ENCODE peak calls at places on chromosomes 13 and 19, in four cellular contexts. X is lower leg skin, E is transverse colon, F is tibial nerve. N is an unnamed sample.

GRCh38 chr13:72960114-72960513 is 98.7 kb upstream of the KLF5 start:
- DNase-seq in X (no peak), E (no peak), F (no peak), N (no peak)

GRCh38 chr13:25462301-25463125 is 90.7 kb downstream of the ATP8A2 start:
- DNase-seq in X (no peak), E (no peak), F (no peak), N (no peak)

GRCh38 chr19:12864143-12864542 is 17.1 kb downstream of the DNASE2 start:
- DNase-seq in X (no peak), E (no peak), F (no peak), N (no peak)

GRCh38 chr13:96100457-96101220 is 10.7 kb downstream of the HS6ST3 start:
- DNase-seq in X (no peak), E (no peak), F (no peak), N (no peak)

GRCh38 chr19:10513223-10513622 is 4.0 kb downstream of the S1PR5 start:
- DNase-seq in X (no peak), E (no peak), F (no peak), N (no peak)

GRCh38 chr19:16127776-16128371 is 15.6 kb upstream of the HSH2D start:
- DNase-seq in X (no peak), E (no peak), F (no peak), N (no peak)

GRCh38 chr19:49890349-49891311 is 6.1 kb downstream of the IL4I1 start:
- DNase-seq in X (no peak), E (peak), F (no peak), N (peak)

GRCh38 chr19:49431330-49431749 is 6.2 kb downstream of the GFY start:
- DNase-seq in X (no peak), E (no peak), F (no peak), N (no peak)

GRCh38 chr19:46670874-46671273 is 9.9 kb upstream of the DACT3 start:
- DNase-seq in X (no peak), E (no peak), F (no peak), N (no peak)

GRCh38 chr13:44170731-44171130 is 202.9 kb upstream of the SERP2 start:
- DNase-seq in X (no peak), E (no peak), F (no peak), N (no peak)

GRCh38 chr13:46716821-46717220 is 80.1 kb downstream of the ESD start:
- DNase-seq in X (no peak), E (no peak), F (no peak), N (no peak)

GRCh38 chr13:46339035-46339666 is 47.9 kb downstream of the RUBCNL start:
- DNase-seq in X (no peak), E (peak), F (no peak), N (peak)

GRCh38 chr19:3034845-3035541 is 5.9 kb upstream of the TLE2 start:
- DNase-seq in X (no peak), E (peak), F (no peak), N (no peak)

GRCh38 chr13:99386911-99387788 is 80.0 kb upstream of the GPR183 start:
- DNase-seq in X (peak), E (peak), F (no peak), N (peak)

GRCh38 chr19:662207-662961 is 630 bp downstream of the RNF126 start:
- DNase-seq in X (no peak), E (peak), F (no peak), N (peak)
- TF ChIP-seq POLR2A in X (no peak), E (peak), F (no peak), N (no peak)

GRCh38 chr19:58261968-58262921 is 16.5 kb upstream of the ZNF8 start:
- DNase-seq in X (no peak), E (no peak), F (no peak), N (no peak)
- TF ChIP-seq POLR2A in X (no peak), E (no peak), F (no peak), N (no peak)

GRCh38 chr19:38661166-38661565 is 13.7 kb downstream of the ACTN4 start:
- DNase-seq in X (no peak), E (no peak), F (no peak), N (no peak)

GRCh38 chr19:38660724-38661123 is 13.3 kb downstream of the ACTN4 start:
- DNase-seq in X (no peak), E (no peak), F (no peak), N (peak)

GRCh38 chr19:38656171-38656981 is 8.9 kb downstream of the ACTN4 start:
- DNase-seq in X (no peak), E (no peak), F (no peak), N (no peak)

GRCh38 chr19:38657633-38658222 is 10.3 kb downstream of the ACTN4 start:
- DNase-seq in X (no peak), E (no peak), F (no peak), N (peak)

GRCh38 chr19:38658462-38659306 is 11.2 kb downstream of the ACTN4 start:
- DNase-seq in X (no peak), E (peak), F (no peak), N (peak)
- TF ChIP-seq POLR2A in X (no peak), E (peak), F (no peak), N (no peak)

GRCh38 chr19:18006895-18007604 is 920 bp upstream of the ARRDC2 start:
- DNase-seq in X (peak), E (peak), F (peak), N (peak)

GRCh38 chr19:18007605-18007938 is 398 bp upstream of the ARRDC2 start:
- DNase-seq in X (no peak), E (no peak), F (no peak), N (no peak)

GRCh38 chr19:18009412-18010066 is 1.6 kb downstream of the ARRDC2 start:
- DNase-seq in X (no peak), E (no peak), F (no peak), N (no peak)

GRCh38 chr19:18008814-18009213 is 844 bp downstream of the ARRDC2 start:
- DNase-seq in X (no peak), E (no peak), F (no peak), N (no peak)

DNA sequence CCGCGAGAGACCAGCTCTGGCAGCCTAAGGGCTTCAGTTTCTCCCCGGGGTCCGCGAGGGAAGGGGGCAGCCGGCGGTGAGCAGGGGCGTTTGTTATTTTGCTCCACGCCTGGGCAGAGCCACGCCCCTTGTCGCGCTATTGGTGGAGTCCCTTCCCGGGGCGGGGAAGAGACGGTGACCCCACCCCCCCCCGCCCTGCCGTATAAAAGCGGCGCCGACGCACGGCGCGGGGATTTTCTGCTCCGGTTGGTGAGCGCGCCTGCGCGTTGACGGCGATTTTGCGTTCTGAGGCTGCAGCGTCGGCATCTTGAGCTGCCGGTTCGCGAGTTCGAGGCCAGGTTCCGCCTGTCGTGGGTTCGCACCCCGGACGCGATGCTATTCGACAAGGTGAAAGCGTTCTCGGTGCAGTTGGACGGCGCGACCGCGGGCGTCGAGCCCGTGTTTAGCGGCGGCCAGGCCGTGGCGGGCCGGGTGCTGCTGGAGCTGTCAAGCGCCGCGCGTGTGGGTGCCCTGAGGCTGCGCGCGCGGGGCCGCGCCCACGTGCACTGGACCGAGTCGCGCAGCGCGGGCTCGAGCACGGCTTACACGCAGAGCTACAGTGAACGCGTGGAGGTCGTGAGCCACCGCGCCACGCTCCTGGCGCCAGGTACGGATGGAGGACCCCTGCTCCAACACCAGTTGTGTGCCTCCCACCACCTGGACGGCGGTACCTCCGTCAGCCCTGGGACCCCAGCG is at the start of gene ARRDC2:
- DNase-seq in X (peak), E (peak), F (peak), N (peak)
- TF ChIP-seq POLR2A in X (no peak), E (peak), F (peak), N (no peak)

GRCh38 chr19:41354343-41354974 is 737 bp upstream of the TGFB1 start:
- DNase-seq in X (no peak), E (no peak), F (no peak), N (no peak)

GRCh38 chr19:41352609-41353465 is 885 bp downstream of the TGFB1 start:
- DNase-seq in X (peak), E (peak), F (peak), N (peak)

GRCh38 chr19:41355035-41355434 is 1.3 kb upstream of the TGFB1 start:
- DNase-seq in X (no peak), E (no peak), F (no peak), N (no peak)

GRCh38 chr19:41352279-41352608 is 1.5 kb downstream of the TGFB1 start:
- DNase-seq in X (no peak), E (no peak), F (no peak), N (no peak)

DNA sequence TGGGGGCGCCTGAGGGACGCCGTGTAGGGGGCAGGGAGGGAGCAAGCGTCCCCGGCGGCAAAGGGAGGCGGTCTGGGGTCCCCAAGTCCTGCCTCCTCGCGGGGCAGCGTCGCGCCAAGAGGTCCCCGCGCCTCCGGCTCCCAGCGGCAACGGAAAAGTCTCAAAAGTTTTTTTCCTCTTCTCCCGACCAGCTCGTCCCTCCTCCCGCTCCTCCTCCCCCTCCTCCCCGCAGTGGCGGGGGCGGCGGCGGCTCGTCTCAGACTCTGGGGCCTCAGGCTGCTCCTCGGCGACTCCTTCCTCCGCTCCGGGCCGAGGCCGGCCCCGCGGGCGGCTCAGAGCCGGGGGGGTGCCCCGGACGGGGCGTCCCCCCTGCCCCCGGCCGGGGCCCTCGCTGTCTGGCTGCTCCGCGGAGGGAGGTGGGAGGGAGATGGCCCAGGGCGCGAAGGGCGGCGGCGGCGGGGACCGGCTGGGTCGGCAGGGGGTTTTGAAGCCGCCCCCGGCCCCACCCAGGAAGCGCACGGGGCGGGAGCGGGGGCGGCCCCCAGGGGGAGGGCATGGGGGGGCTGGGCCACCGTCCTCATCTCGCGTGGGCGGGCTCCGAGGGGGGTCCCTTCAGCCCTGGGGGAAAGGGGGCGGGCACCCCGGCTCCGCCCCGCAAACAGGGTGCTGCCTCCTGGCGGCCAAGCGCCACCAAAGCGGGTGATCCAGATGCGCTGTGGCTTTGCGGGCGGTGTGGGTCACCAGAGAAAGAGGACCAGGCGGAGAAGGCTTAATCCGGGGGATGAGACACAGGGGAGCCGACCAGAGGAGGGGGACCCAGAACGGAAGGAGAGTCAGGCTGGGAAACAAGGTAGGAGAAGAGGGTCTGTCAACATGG is at the start of gene TGFB1:
- DNase-seq in X (peak), E (peak), F (peak), N (peak)
- TF ChIP-seq POLR2A in X (no peak), E (no peak), F (peak), N (peak)

DNA sequence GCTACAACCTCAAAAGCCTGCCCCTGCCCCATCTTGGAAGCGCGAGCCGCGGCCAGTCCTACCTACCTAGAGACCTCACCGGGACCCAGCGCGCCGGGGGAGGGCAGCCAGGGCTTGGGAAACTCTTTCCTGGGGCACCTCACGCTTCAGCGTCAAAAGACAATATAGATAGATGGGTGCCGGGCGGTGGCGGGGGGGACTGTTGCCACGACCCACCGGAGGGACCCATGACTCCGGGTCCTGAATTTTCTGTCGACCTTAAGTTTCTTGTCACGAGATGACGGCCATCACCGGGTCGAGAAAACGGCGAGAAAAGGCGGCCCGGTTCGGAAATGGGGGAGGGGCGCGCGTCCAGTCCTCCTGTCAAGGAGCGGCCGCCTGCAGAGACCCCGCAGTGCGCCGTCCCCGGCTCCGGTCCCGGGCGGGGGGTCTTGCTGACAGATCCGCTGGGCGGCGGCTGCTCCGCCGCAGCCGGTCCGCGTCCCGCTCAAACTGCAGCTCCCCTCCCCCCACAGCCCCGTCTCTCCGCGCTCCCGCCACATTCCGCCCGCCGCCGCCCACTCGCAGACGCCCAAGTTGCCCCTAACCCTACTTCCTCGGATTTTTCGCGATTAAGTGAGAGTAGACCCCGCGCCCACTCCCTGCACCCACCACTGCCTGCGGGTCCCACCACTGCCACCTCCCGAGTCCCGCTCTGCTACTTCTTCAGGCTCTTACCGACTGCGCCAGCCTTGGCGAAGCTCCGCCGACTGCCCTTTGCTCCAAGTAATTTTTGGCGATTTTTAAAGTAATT is 66.1 kb downstream of the KCNRG start:
- DNase-seq in X (peak), E (peak), F (no peak), N (peak)
- TF ChIP-seq POLR2A in X (no peak), E (no peak), F (no peak), N (peak)

DNA sequence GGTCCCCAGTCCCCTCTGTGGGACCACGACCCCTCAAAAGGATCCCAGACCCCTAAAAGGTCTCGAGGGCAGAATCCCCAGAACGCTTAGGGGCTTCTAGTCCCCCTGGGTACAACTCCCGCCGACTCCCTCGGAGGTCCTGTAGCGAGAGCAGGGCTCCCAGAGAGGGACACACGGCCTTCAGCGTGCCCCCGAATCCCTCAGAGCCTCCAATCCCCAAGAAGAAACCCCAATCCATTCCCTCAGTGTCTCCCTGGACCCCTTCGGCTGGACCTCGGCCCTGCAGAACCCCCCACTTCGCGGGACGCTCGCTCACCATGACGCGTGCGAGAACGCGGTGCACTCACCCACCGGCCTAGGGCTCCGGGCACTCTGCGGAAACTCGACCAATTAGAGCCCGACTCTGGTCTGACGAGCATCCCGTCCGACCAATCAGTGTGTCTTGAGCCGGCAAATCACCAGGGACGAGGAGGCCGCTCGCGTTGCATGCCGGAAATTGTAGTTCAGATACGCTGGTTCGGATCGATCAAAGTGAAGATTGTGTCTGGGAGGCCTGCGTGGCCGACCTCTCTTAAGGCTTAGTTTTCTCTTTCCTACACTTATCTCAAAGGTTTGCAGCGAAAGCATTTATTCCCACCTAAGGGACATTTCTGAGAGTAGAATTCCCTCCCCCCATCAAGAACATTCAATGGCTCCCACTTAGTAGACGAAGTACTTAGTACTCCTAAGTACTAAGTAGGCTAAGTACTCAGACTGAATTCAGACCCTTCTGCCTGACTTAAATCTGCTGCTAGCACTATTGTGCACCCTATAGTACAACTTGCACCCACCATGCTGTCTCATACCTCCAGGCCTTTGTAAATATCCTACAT is at the start of gene TMEM161A:
- DNase-seq in X (peak), E (peak), F (peak), N (peak)
- TF ChIP-seq POLR2A in X (no peak), E (peak), F (peak), N (peak)

GRCh38 chr13:60721063-60721462 is 324.0 kb downstream of the TDRD3 start:
- DNase-seq in X (no peak), E (no peak), F (no peak), N (no peak)

GRCh38 chr13:60720590-60720989 is 323.6 kb downstream of the TDRD3 start:
- DNase-seq in X (no peak), E (no peak), F (no peak), N (no peak)

GRCh38 chr13:60716296-60716695 is 319.3 kb downstream of the TDRD3 start:
- DNase-seq in X (no peak), E (no peak), F (no peak), N (no peak)
- TF ChIP-seq POLR2A in X (no peak), E (no peak), F (no peak), N (no peak)

GRCh38 chr13:113864303-113864890 is 521 bp upstream of the GAS6 start:
- DNase-seq in X (peak), E (no peak), F (no peak), N (no peak)

GRCh38 chr13:113862766-113863510 is 938 bp downstream of the GAS6 start:
- DNase-seq in X (peak), E (peak), F (no peak), N (peak)

GRCh38 chr13:113861433-113862030 is 2.3 kb downstream of the GAS6 start:
- DNase-seq in X (peak), E (no peak), F (no peak), N (no peak)

GRCh38 chr13:113862191-113862765 is 1.6 kb downstream of the GAS6 start:
- DNase-seq in X (peak), E (no peak), F (no peak), N (no peak)

DNA sequence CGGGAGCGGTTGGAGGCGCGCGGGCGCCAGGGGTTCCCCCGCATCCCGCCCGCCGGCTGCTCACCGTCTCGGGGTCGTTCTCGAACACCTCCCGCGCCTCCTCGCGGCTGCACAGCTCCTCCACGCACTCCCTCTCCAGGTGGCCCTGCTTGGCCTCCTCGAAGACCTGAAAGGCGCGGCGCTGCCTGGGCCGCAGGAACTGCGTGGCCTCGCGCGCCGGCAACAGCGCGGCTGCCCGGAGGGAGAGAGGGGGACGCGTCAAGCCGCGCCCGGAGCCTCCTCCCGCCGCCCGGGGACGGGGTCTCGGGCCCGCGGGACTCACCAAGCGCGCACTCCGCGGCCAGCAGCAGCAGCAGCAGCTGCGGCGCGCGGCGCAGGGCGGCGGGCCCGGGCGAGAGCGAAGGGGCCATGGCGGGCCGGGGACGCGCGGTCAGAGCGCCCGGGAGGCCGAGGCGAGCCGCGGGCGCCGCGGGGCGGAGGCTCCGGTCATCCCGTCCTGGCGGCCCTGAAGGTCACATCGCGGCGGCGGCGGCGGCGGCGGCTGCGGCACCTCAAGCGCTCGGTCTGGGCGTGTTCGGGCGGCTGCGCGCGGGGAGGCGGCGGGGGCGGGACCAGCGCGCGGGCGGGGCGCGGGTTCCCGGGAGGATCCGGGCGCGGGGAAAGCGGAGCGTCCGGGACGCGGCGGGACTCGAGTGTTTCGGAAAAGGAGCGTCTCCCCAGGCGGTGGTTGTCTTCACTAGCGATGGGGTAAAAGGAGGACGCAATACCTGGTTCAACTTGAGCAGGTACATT is at the start of gene GAS6:
- DNase-seq in X (peak), E (peak), F (no peak), N (peak)
- TF ChIP-seq POLR2A in X (no peak), E (no peak), F (peak), N (no peak)

N was measured in thyroid gland.